ENCODE peak calls at places on chromosomes 7 and 10, in six cellular contexts. T is H9, B is neuronal stem cell, A is H1, O is IMR-90, N is trophoblast cell. P is an unnamed sample.

GRCh38 chr10:98296514-98296913 is 28.5 kb upstream of the LOXL4 start:
- DNase-seq in B (no peak), A (no peak), N (no peak), T (no peak), O (peak), P (no peak)

GRCh38 chr7:69859342-69859741 is 261.1 kb downstream of the AUTS2 start:
- DNase-seq in T (no peak), A (no peak), B (no peak), N (no peak), O (no peak), P (no peak)

GRCh38 chr10:73590881-73591577 is at the start of gene USP54:
- DNase-seq in O (peak), B (peak), A (no peak), N (peak), T (peak), P (peak)

GRCh38 chr10:93600861-93601773 is at the start of gene RBP4:
- DNase-seq in T (peak), A (peak), O (peak), N (peak), B (no peak), P (peak)

GRCh38 chr10:7606977-7607404 is 59.8 kb downstream of the ITIH5 start:
- DNase-seq in T (no peak), A (no peak), O (no peak), N (peak), B (no peak), P (no peak)

GRCh38 chr7:23347682-23348180 is 48.6 kb downstream of the MALSU1 start:
- DNase-seq in T (no peak), A (no peak), B (no peak), O (peak), N (peak), P (peak)

GRCh38 chr7:723541-723940 is 3.0 kb upstream of the DNAAF5 start:
- DNase-seq in B (no peak), A (no peak), T (no peak), N (no peak), O (no peak), P (no peak)

GRCh38 chr10:34194259-34194658 is 620.8 kb downstream of the PARD3 start:
- DNase-seq in A (no peak), N (no peak), O (peak), T (no peak), B (no peak), P (peak)

GRCh38 chr7:145105561-145105960 is 269.7 kb upstream of the TPK1 start:
- DNase-seq in A (no peak), N (no peak), B (no peak), O (no peak), T (no peak), P (no peak)

GRCh38 chr7:135380351-135380750 is 129.6 kb downstream of the CNOT4 start:
- DNase-seq in T (no peak), B (no peak), O (no peak), A (no peak), N (no peak), P (no peak)

GRCh38 chr10:59175538-59176240 is 754 bp upstream of the PHYHIPL start:
- DNase-seq in O (no peak), B (peak), A (peak), N (no peak), T (peak), P (no peak)

GRCh38 chr10:123016228-123016627 is 7.4 kb downstream of the ACADSB start:
- DNase-seq in B (no peak), T (no peak), N (no peak), O (no peak), A (no peak), P (no peak)

GRCh38 chr7:82631998-82632397 is 188.4 kb upstream of the CACNA2D1 start:
- DNase-seq in A (no peak), N (no peak), B (no peak), O (peak), T (no peak), P (peak)

GRCh38 chr7:23689165-23689564 is 9.2 kb downstream of the FAM221A start:
- DNase-seq in B (no peak), N (no peak), O (no peak), T (no peak), A (no peak), P (no peak)

GRCh38 chr7:23184709-23185354 is 3.0 kb downstream of the NUP42 start:
- DNase-seq in N (peak), O (peak), T (no peak), B (no peak), A (no peak), P (peak)

GRCh38 chr7:75885011-75885410 is 6.2 kb downstream of the RHBDD2 start:
- DNase-seq in T (no peak), O (no peak), A (no peak), B (no peak), N (no peak), P (no peak)
- H3K14ac ChIP-seq in T (no peak), O (no peak), A (no peak), B (no peak), N (no peak), P (no peak)

GRCh38 chr10:88986549-88987242 is 3.9 kb upstream of the FAS start:
- DNase-seq in A (no peak), T (no peak), O (peak), N (peak), B (peak), P (peak)
- H3K14ac ChIP-seq in A (no peak), T (no peak), O (no peak), N (no peak), B (no peak), P (no peak)

GRCh38 chr7:140215281-140215680 is 38.5 kb upstream of the KDM7A start:
- DNase-seq in O (no peak), T (no peak), N (no peak), B (no peak), A (no peak), P (no peak)
- H3K14ac ChIP-seq in O (no peak), T (no peak), N (no peak), B (no peak), A (no peak), P (no peak)

GRCh38 chr10:132671171-132672154 is 114.5 kb downstream of the NKX6-2 start:
- DNase-seq in A (no peak), T (peak), B (no peak), N (no peak), O (no peak), P (no peak)

GRCh38 chr10:132666733-132667612 is 119.0 kb downstream of the NKX6-2 start:
- DNase-seq in T (no peak), O (peak), N (no peak), B (no peak), A (no peak), P (peak)

GRCh38 chr10:132670546-132670945 is 115.4 kb downstream of the NKX6-2 start:
- DNase-seq in T (peak), N (no peak), O (no peak), A (no peak), B (no peak), P (no peak)

GRCh38 chr10:132667613-132668394 is 118.1 kb downstream of the NKX6-2 start:
- DNase-seq in O (peak), N (no peak), B (no peak), A (no peak), T (no peak), P (peak)

DNA sequence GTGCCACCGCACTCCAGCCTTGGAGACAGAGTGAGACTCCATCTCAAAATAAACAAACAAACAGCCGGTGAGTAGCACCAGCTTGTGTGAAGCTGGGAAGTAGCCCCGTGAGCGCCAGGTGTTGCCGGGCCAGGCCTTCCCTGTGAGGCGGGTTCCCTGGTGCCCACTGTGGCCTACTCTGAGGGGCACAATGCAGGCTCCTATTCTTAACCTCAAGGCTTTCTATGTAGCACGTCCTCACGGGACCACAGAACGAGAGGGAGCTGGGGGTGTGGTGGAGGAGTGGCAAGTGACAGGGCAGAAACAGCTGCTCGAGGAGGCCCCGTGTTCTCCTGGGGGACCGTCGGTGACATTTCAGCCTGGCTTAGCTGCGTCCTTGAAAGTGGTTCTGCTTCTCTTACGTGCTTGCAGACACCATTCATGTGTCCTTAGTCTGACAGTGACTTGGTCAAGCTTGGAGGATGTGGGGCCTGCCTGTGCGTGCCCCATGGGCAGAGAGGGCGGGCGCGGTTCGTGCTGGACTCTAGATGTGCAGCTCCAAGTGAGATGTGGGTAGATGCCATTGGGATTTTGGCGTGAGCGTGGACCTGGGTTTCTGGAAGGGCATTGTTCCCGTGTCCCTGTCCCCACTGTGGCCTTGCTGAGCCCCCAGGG is 116.6 kb downstream of the NKX6-2 start:
- DNase-seq in B (no peak), O (no peak), T (no peak), A (no peak), N (no peak), P (peak)
- H3K14ac ChIP-seq in B (peak), O (peak), T (no peak), A (no peak), N (no peak), P (no peak)

GRCh38 chr7:68512466-68512865 is 1085.8 kb upstream of the AUTS2 start:
- DNase-seq in B (no peak), O (no peak), T (no peak), N (no peak), A (no peak), P (no peak)

DNA sequence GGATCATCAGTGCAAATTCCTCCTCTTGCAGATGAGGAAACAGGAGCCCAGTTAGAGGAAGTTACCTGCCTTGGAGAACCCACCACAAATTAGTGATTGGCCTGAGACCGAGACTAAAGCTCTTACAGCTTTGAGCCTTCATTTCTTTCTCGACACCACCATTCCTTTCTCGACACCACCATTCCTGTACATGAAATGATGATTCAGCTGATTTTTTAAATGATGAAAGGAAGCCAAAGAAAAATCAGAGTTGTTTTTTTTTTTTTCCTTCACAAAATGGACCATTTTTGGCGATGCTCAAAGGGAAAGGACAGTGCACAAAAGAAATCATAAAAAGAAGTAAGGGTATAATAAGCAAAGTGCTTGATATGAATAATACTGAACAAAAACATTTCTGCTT is 1080.2 kb upstream of the AUTS2 start:
- DNase-seq in N (no peak), A (no peak), O (no peak), T (no peak), B (no peak), P (no peak)
- H3K14ac ChIP-seq in N (no peak), A (no peak), O (no peak), T (no peak), B (no peak), P (no peak)

GRCh38 chr10:81570349-81570748 is 304.6 kb upstream of the NRG3 start:
- DNase-seq in O (no peak), T (no peak), B (no peak), A (no peak), N (no peak), P (no peak)

GRCh38 chr10:81570878-81571794 is 303.9 kb upstream of the NRG3 start:
- DNase-seq in T (no peak), B (no peak), O (no peak), A (no peak), N (no peak), P (no peak)

GRCh38 chr10:81576336-81576735 is 298.7 kb upstream of the NRG3 start:
- DNase-seq in B (no peak), A (no peak), T (no peak), N (no peak), O (no peak), P (no peak)

GRCh38 chr10:81569488-81569887 is 305.5 kb upstream of the NRG3 start:
- DNase-seq in B (no peak), N (no peak), A (no peak), T (no peak), O (no peak), P (no peak)

GRCh38 chr10:81575007-81575406 is 300.0 kb upstream of the NRG3 start:
- DNase-seq in B (no peak), N (no peak), O (no peak), T (no peak), A (no peak), P (no peak)
- H3K14ac ChIP-seq in B (no peak), N (no peak), O (no peak), T (no peak), A (no peak), P (no peak)

DNA sequence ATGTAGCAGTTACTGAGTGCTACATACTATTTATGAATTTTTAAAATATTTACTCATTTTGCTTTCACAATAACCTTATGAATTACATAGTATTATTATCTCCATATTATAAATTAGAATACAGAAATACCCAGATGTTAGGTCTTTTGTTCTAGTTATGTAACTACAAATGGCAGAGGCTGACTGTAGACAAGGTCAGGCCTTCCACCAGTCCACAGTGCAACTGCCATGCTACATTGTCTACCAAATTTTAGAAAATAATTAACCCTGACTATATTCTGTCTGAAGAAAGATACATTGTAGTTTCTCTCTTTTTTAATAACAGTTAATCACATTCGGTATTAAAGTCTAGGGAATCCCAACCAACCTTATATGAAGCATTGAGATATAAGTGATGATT is 280.9 kb downstream of the MALRD1 start:
- DNase-seq in O (no peak), B (no peak), N (no peak), T (no peak), A (no peak), P (no peak)
- H3K14ac ChIP-seq in O (no peak), B (no peak), N (no peak), T (no peak), A (no peak), P (no peak)

GRCh38 chr10:22699976-22700375 is 14.4 kb downstream of the PIP4K2A start:
- DNase-seq in A (no peak), T (no peak), B (no peak), O (no peak), N (no peak), P (no peak)
- H3K14ac ChIP-seq in A (no peak), T (no peak), B (no peak), O (no peak), N (no peak), P (no peak)